ENCODE peak calls at places on chromosomes 11 and 22, in seven cellular contexts. C, J, Z, B, R, K and V are unnamed samples.

GRCh38 chr11:76030973-76031590 is 175.2 kb downstream of the WNT11 start:
- DNase-seq in C (no peak), J (no peak), Z (no peak), B (no peak), R (no peak), K (no peak), V (no peak)

GRCh38 chr22:23850136-23850611 is 7.5 kb upstream of the SLC2A11 start:
- DNase-seq in C (no peak), J (no peak), Z (no peak), B (no peak), R (no peak), K (no peak), V (no peak)

GRCh38 chr22:41350087-41350486 is 31.7 kb upstream of the TEF start:
- DNase-seq in C (no peak), J (no peak), Z (no peak), B (no peak), R (no peak), K (no peak), V (no peak)

GRCh38 chr11:68262544-68262827 is 9.3 kb downstream of the C11orf24 start:
- DNase-seq in C (no peak), J (no peak), Z (no peak), B (no peak), R (no peak), K (no peak), V (no peak)

GRCh38 chr22:42856179-42856864 is 751 bp downstream of the ARFGAP3 start:
- DNase-seq in C (no peak), J (no peak), Z (peak), B (peak), R (peak), K (peak), V (peak)

GRCh38 chr11:12448131-12448939 is 71.0 kb downstream of the PARVA start:
- DNase-seq in C (no peak), J (peak), Z (no peak), B (no peak), R (no peak), K (no peak), V (no peak)

GRCh38 chr11:131829725-131830124 is 459.3 kb downstream of the NTM start:
- DNase-seq in C (no peak), J (no peak), Z (no peak), B (no peak), R (no peak), K (no peak), V (no peak)

GRCh38 chr11:14974723-14975587 is 2.8 kb upstream of the CALCA start:
- DNase-seq in C (no peak), J (no peak), Z (peak), B (peak), R (peak), K (no peak), V (peak)

GRCh38 chr22:47039356-47039755 is 276.9 kb downstream of the TBC1D22A start:
- DNase-seq in C (no peak), J (no peak), Z (no peak), B (no peak), R (peak), K (no peak), V (no peak)

GRCh38 chr22:49964493-49965290 is 4.1 kb downstream of the PIM3 start:
- DNase-seq in C (no peak), J (no peak), Z (peak), B (no peak), R (no peak), K (peak), V (no peak)

GRCh38 chr11:27722117-27722844 is 22.0 kb upstream of the BDNF start:
- DNase-seq in C (no peak), J (peak), Z (peak), B (no peak), R (no peak), K (no peak), V (no peak)

GRCh38 chr11:112380464-112380863 is 119.8 kb upstream of the PLET1 start:
- DNase-seq in C (no peak), J (no peak), Z (no peak), B (no peak), R (no peak), K (no peak), V (no peak)

GRCh38 chr11:117745346-117745745 is 51.7 kb downstream of the DSCAML1 start:
- DNase-seq in C (no peak), J (no peak), Z (no peak), B (no peak), R (no peak), K (no peak), V (no peak)

GRCh38 chr11:65212226-65212801 is 30.6 kb downstream of the CAPN1 start:
- DNase-seq in C (no peak), J (no peak), Z (no peak), B (no peak), R (no peak), K (no peak), V (no peak)

GRCh38 chr22:36298118-36298517 is 45.2 kb downstream of the APOL1 start:
- DNase-seq in C (no peak), J (no peak), Z (no peak), B (no peak), R (no peak), K (no peak), V (no peak)

GRCh38 chr11:104852811-104853210 is 45.4 kb downstream of the CASP12 start:
- DNase-seq in C (no peak), J (no peak), Z (no peak), B (no peak), R (no peak), K (no peak), V (no peak)

GRCh38 chr22:31942091-31942490 is 2.2 kb upstream of the YWHAH start:
- DNase-seq in C (no peak), J (no peak), Z (no peak), B (no peak), R (no peak), K (no peak), V (no peak)

GRCh38 chr11:129840236-129840635 is 24.6 kb downstream of the TMEM45B start:
- DNase-seq in C (no peak), J (no peak), Z (no peak), B (no peak), R (no peak), K (no peak), V (no peak)

GRCh38 chr22:38308791-38309498 is 8.3 kb downstream of the CSNK1E start:
- DNase-seq in C (no peak), J (no peak), Z (no peak), B (no peak), R (no peak), K (no peak), V (no peak)

GRCh38 chr11:47002366-47002765 is 65.8 kb downstream of the CSTPP1 start:
- DNase-seq in C (no peak), J (no peak), Z (no peak), B (no peak), R (no peak), K (no peak), V (no peak)

GRCh38 chr11:117916956-117917355 is 12.2 kb downstream of the TMPRSS13 start:
- DNase-seq in C (no peak), J (no peak), Z (no peak), B (no peak), R (no peak), K (no peak), V (no peak)

GRCh38 chr11:15208570-15209222 is 94.0 kb downstream of the INSC start:
- DNase-seq in C (peak), J (peak), Z (peak), B (peak), R (peak), K (peak), V (peak)

GRCh38 chr11:48001438-48002021 is 21.2 kb downstream of the PTPRJ start:
- DNase-seq in C (no peak), J (peak), Z (no peak), B (peak), R (no peak), K (no peak), V (no peak)

GRCh38 chr11:61811831-61812230 is 5.0 kb downstream of the FADS1 start:
- DNase-seq in C (no peak), J (no peak), Z (no peak), B (no peak), R (no peak), K (no peak), V (no peak)

GRCh38 chr11:72637198-72637597 is 37.0 kb downstream of the PDE2A start:
- DNase-seq in C (no peak), J (no peak), Z (no peak), B (no peak), R (no peak), K (no peak), V (no peak)

GRCh38 chr11:44573333-44573732 is 7.9 kb downstream of the CD82 start:
- DNase-seq in C (no peak), J (no peak), Z (no peak), B (no peak), R (no peak), K (no peak), V (no peak)

GRCh38 chr22:36536717-36537116 is 7.8 kb upstream of the EIF3D start:
- DNase-seq in C (no peak), J (no peak), Z (no peak), B (no peak), R (no peak), K (no peak), V (no peak)

GRCh38 chr11:95647355-95647754 is 142.2 kb downstream of the FAM76B start:
- DNase-seq in C (no peak), J (no peak), Z (no peak), B (no peak), R (no peak), K (no peak), V (no peak)

GRCh38 chr22:41052661-41053490 is 39.5 kb upstream of the EP300 start:
- DNase-seq in C (no peak), J (peak), Z (no peak), B (no peak), R (peak), K (no peak), V (no peak)

GRCh38 chr11:116870054-116870453 is 32.6 kb upstream of the APOA1 start:
- DNase-seq in C (no peak), J (no peak), Z (no peak), B (no peak), R (no peak), K (no peak), V (no peak)

GRCh38 chr11:44379141-44380008 is 69.4 kb upstream of the ALX4 start:
- DNase-seq in C (no peak), J (no peak), Z (no peak), B (no peak), R (no peak), K (no peak), V (no peak)

GRCh38 chr11:76579047-76579751 is 91.3 kb downstream of the LRRC32 start:
- DNase-seq in C (no peak), J (no peak), Z (peak), B (no peak), R (no peak), K (peak), V (no peak)

GRCh38 chr11:65404638-65405339 is 17.8 kb upstream of the NEAT1 start:
- DNase-seq in C (no peak), J (no peak), Z (no peak), B (no peak), R (no peak), K (no peak), V (no peak)

GRCh38 chr11:127639916-127640315 is 639.3 kb upstream of the KIRREL3 start:
- DNase-seq in C (no peak), J (no peak), Z (no peak), B (no peak), R (no peak), K (no peak), V (no peak)

GRCh38 chr11:44835979-44836378 is 109.2 kb downstream of the TSPAN18 start:
- DNase-seq in C (no peak), J (no peak), Z (no peak), B (no peak), R (no peak), K (no peak), V (no peak)

GRCh38 chr11:14388352-14388751 is 29.4 kb upstream of the RRAS2 start:
- DNase-seq in C (no peak), J (no peak), Z (no peak), B (no peak), R (no peak), K (no peak), V (no peak)

GRCh38 chr11:92285776-92286175 is 61.2 kb downstream of the FAT3 start:
- DNase-seq in C (no peak), J (no peak), Z (no peak), B (no peak), R (no peak), K (no peak), V (no peak)